ENCODE peak calls at places on chromosomes 4 and X, in five cellular contexts. One of them, this sample, is unnamed.

GRCh38 chrX:17405225-17405969 is 30.4 kb downstream of the NHS start:
- DNase-seq in transverse colon: no peak
- DNase-seq in small intestine: peak
- DNase-seq in right cardiac atrium: no peak
- DNase-seq in CD4-positive, CD25-positive, alpha-beta regulatory T cell: no peak
- DNase-seq in this sample: peak

GRCh38 chr4:170775851-170776250 is 686.1 kb upstream of the AADAT start:
- DNase-seq in transverse colon: no peak
- DNase-seq in small intestine: no peak
- DNase-seq in right cardiac atrium: no peak
- DNase-seq in CD4-positive, CD25-positive, alpha-beta regulatory T cell: no peak
- DNase-seq in this sample: no peak

GRCh38 chr4:148192526-148192925 is 249.7 kb downstream of the NR3C2 start:
- DNase-seq in transverse colon: peak
- DNase-seq in small intestine: no peak
- DNase-seq in right cardiac atrium: no peak
- DNase-seq in CD4-positive, CD25-positive, alpha-beta regulatory T cell: no peak
- DNase-seq in this sample: no peak

GRCh38 chr4:2570551-2571222 is 34.2 kb downstream of the FAM193A start:
- DNase-seq in transverse colon: no peak
- DNase-seq in small intestine: no peak
- DNase-seq in right cardiac atrium: no peak
- DNase-seq in CD4-positive, CD25-positive, alpha-beta regulatory T cell: peak
- DNase-seq in this sample: no peak

GRCh38 chr4:123603165-123603564 is 206.6 kb downstream of the SPRY1 start:
- DNase-seq in transverse colon: peak
- DNase-seq in small intestine: peak
- DNase-seq in right cardiac atrium: no peak
- DNase-seq in CD4-positive, CD25-positive, alpha-beta regulatory T cell: no peak
- DNase-seq in this sample: no peak

GRCh38 chr4:139555073-139555704 is 830 bp downstream of the SETD7 start:
- DNase-seq in transverse colon: peak
- DNase-seq in small intestine: peak
- DNase-seq in right cardiac atrium: peak
- DNase-seq in CD4-positive, CD25-positive, alpha-beta regulatory T cell: peak
- DNase-seq in this sample: no peak

GRCh38 chrX:111131572-111131971 is 35.6 kb downstream of the PAK3 start:
- DNase-seq in transverse colon: no peak
- DNase-seq in small intestine: no peak
- DNase-seq in right cardiac atrium: no peak
- DNase-seq in CD4-positive, CD25-positive, alpha-beta regulatory T cell: no peak
- DNase-seq in this sample: no peak

GRCh38 chr4:186695392-186695791 is 28.3 kb downstream of the FAT1 start:
- DNase-seq in transverse colon: no peak
- DNase-seq in small intestine: no peak
- DNase-seq in right cardiac atrium: no peak
- DNase-seq in CD4-positive, CD25-positive, alpha-beta regulatory T cell: no peak
- DNase-seq in this sample: no peak

GRCh38 chr4:94578195-94578594 is 126.5 kb downstream of the PDLIM5 start:
- DNase-seq in transverse colon: no peak
- DNase-seq in small intestine: no peak
- DNase-seq in right cardiac atrium: no peak
- DNase-seq in CD4-positive, CD25-positive, alpha-beta regulatory T cell: no peak
- DNase-seq in this sample: no peak

GRCh38 chrX:55488559-55489314 is 911 bp downstream of the USP51 start:
- DNase-seq in transverse colon: peak
- DNase-seq in small intestine: peak
- DNase-seq in right cardiac atrium: peak
- DNase-seq in CD4-positive, CD25-positive, alpha-beta regulatory T cell: peak
- DNase-seq in this sample: no peak

GRCh38 chrX:112043997-112044396 is 38.6 kb downstream of the TRPC5 start:
- DNase-seq in transverse colon: no peak
- DNase-seq in small intestine: peak
- DNase-seq in right cardiac atrium: no peak
- DNase-seq in CD4-positive, CD25-positive, alpha-beta regulatory T cell: peak
- DNase-seq in this sample: peak

GRCh38 chr4:21792736-21793135 is 155.8 kb downstream of the KCNIP4 start:
- DNase-seq in transverse colon: no peak
- DNase-seq in small intestine: no peak
- DNase-seq in right cardiac atrium: no peak
- DNase-seq in CD4-positive, CD25-positive, alpha-beta regulatory T cell: no peak
- DNase-seq in this sample: no peak

GRCh38 chr4:133865606-133866327 is 335.8 kb downstream of the PABPC4L start:
- DNase-seq in transverse colon: no peak
- DNase-seq in small intestine: no peak
- DNase-seq in right cardiac atrium: peak
- DNase-seq in CD4-positive, CD25-positive, alpha-beta regulatory T cell: no peak
- DNase-seq in this sample: peak

DNA sequence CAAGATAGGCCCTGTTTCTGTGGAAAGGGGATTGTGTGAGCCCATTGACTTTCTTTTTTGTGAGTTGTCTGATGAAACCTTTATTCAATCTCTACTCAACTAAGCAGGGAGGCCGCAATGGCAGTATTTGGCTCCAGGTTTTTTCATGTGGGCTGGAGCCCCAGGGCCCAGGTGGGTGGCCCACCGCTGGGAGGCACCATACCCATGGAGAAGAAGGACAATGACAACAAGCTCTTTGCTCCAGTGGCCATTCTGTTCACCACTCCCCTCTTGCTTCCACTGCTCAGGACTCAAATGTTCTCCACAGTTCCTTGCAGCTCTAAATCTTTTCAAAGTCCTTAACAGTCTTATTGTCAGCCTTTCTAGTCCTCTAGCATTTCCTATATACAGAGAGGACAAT is 54.1 kb downstream of the HOPX start:
- DNase-seq in transverse colon: no peak
- DNase-seq in small intestine: no peak
- DNase-seq in right cardiac atrium: no peak
- DNase-seq in CD4-positive, CD25-positive, alpha-beta regulatory T cell: no peak
- DNase-seq in this sample: no peak
- H3K27ac ChIP-seq in transverse colon: peak
- H3K27ac ChIP-seq in small intestine: no peak
- H3K27ac ChIP-seq in right cardiac atrium: no peak
- H3K27ac ChIP-seq in CD4-positive, CD25-positive, alpha-beta regulatory T cell: no peak
- H3K27ac ChIP-seq in this sample: no peak

DNA sequence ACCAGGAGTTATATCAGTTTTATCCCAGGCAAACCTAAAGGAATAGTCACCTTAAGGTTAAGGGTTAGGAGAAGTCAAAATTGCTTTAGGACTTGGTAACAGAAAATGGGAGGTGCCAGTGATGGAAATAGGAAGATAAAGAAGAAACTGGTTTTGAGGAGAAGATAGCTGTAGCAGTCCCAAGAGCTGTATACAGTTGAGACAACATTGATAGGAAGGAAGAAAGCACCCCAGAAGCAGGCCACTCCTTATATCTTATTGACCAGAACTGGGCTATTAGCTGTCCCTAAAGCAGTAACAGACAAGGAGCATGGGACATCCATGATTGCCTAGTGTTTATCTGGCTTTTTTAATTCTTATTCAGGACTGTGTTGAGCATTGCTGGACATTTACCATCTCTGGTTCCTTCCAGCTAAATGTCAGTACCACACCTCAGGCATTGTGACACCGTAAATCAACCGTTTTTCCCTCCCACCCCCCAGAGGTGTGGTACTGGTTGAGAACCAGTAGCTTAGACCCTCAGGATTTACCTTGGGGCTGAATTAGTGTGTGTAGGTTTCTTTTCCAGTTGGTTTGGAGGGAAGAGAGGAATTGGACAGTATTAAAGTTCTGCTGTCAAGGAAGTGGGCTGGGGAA is 2.0 kb upstream of the PGRMC2 start:
- DNase-seq in transverse colon: no peak
- DNase-seq in small intestine: no peak
- DNase-seq in right cardiac atrium: no peak
- DNase-seq in CD4-positive, CD25-positive, alpha-beta regulatory T cell: no peak
- DNase-seq in this sample: no peak
- H3K27ac ChIP-seq in transverse colon: no peak
- H3K27ac ChIP-seq in small intestine: no peak
- H3K27ac ChIP-seq in right cardiac atrium: no peak
- H3K27ac ChIP-seq in CD4-positive, CD25-positive, alpha-beta regulatory T cell: peak
- H3K27ac ChIP-seq in this sample: peak

GRCh38 chrX:22634081-22634480 is 361.4 kb downstream of the CBLL2 start:
- DNase-seq in transverse colon: no peak
- DNase-seq in small intestine: no peak
- DNase-seq in right cardiac atrium: no peak
- DNase-seq in CD4-positive, CD25-positive, alpha-beta regulatory T cell: no peak
- DNase-seq in this sample: no peak
- H3K27ac ChIP-seq in transverse colon: no peak
- H3K27ac ChIP-seq in small intestine: no peak
- H3K27ac ChIP-seq in right cardiac atrium: no peak
- H3K27ac ChIP-seq in CD4-positive, CD25-positive, alpha-beta regulatory T cell: no peak
- H3K27ac ChIP-seq in this sample: no peak

DNA sequence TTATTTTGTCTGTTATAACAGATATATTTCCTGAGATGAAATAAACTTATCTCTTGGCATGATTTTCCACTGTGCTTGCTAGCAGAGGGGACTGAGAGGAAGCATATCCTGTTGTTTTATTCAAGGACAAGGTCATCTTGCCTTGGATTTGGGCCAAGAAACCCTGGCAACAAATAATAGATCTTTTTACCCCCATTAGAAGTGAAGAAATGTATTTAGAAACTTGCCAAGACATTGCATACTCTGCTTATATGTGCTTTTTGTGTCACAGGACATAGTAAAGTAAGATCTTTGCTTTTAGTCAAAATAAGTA is 170.2 kb downstream of the RAPGEF2 start:
- DNase-seq in transverse colon: no peak
- DNase-seq in small intestine: peak
- DNase-seq in right cardiac atrium: no peak
- DNase-seq in CD4-positive, CD25-positive, alpha-beta regulatory T cell: no peak
- DNase-seq in this sample: no peak
- H3K27ac ChIP-seq in transverse colon: no peak
- H3K27ac ChIP-seq in small intestine: no peak
- H3K27ac ChIP-seq in right cardiac atrium: no peak
- H3K27ac ChIP-seq in CD4-positive, CD25-positive, alpha-beta regulatory T cell: no peak
- H3K27ac ChIP-seq in this sample: no peak

GRCh38 chr4:184812651-184813181 is 13.1 kb downstream of the ACSL1 start:
- DNase-seq in transverse colon: no peak
- DNase-seq in small intestine: no peak
- DNase-seq in right cardiac atrium: no peak
- DNase-seq in CD4-positive, CD25-positive, alpha-beta regulatory T cell: no peak
- DNase-seq in this sample: no peak
- H3K27ac ChIP-seq in transverse colon: peak
- H3K27ac ChIP-seq in small intestine: peak
- H3K27ac ChIP-seq in right cardiac atrium: peak
- H3K27ac ChIP-seq in CD4-positive, CD25-positive, alpha-beta regulatory T cell: no peak
- H3K27ac ChIP-seq in this sample: no peak

DNA sequence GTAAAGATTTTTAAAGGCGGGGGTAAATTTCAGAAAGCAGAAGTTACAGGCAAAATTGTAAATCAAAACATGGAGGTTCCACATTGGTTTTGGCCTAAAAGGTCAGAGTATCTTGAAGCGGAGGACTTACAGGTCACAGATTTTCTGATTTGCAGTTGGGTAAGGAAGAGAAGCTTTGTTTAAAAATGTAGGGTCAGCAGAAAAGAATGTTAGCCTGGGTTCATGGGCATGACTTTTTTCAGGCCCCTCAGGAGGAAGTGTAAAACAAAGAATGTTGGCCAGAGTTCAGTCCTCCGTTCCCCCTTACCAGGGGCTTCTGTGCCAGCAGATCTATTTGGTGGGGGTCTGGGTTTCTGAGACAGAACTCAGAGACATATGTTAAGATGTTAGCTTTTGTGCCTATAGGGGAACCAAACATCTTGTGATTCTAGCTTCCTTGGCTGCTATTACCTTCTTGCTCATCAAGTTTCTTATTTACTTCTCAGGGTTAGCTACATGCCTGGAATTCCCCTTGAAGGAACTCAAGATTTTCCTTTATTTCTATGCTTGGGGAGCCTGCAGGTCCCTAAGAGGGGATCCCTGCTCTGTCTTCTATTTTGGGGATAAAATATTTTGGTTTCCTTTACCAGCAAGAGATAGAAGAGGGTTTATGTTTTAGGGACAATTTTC is 160.3 kb downstream of the ANK2 start:
- DNase-seq in transverse colon: no peak
- DNase-seq in small intestine: no peak
- DNase-seq in right cardiac atrium: no peak
- DNase-seq in CD4-positive, CD25-positive, alpha-beta regulatory T cell: no peak
- DNase-seq in this sample: no peak
- H3K27ac ChIP-seq in transverse colon: no peak
- H3K27ac ChIP-seq in small intestine: no peak
- H3K27ac ChIP-seq in right cardiac atrium: no peak
- H3K27ac ChIP-seq in CD4-positive, CD25-positive, alpha-beta regulatory T cell: no peak
- H3K27ac ChIP-seq in this sample: no peak

DNA sequence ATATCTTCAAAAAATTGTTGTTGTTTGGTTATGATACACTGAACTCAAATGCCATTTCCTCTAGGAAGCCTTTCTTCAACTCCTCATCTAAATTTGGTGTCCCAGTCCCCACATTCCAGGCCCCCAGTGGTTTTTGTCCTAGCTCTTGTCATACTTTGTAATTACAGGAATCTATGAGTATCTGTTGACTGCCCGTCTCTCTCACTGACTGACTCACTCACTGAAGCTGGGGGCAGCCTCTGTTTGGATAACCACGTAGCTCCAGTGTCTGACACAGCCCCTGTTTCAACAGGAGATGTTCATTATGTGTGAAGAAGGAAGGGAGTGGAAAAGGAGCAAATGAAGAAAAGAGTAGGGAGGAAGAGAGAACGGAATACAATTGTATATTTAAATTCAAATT is 284.1 kb upstream of the TENM3 start:
- DNase-seq in transverse colon: no peak
- DNase-seq in small intestine: no peak
- DNase-seq in right cardiac atrium: no peak
- DNase-seq in CD4-positive, CD25-positive, alpha-beta regulatory T cell: no peak
- DNase-seq in this sample: no peak
- H3K27ac ChIP-seq in transverse colon: no peak
- H3K27ac ChIP-seq in small intestine: no peak
- H3K27ac ChIP-seq in right cardiac atrium: no peak
- H3K27ac ChIP-seq in CD4-positive, CD25-positive, alpha-beta regulatory T cell: no peak
- H3K27ac ChIP-seq in this sample: no peak

This sample was measured in Panc1.